ENCODE peak calls at places on chromosome 21, in five cellular contexts. J is activated CD4-positive, alpha-beta T cell treated with anti-CD3 and anti-CD28 coated beads, Interleukin-2, amount 50 U/mL, for 24 hours; U is effector CD4-positive, alpha-beta T cell; A is left cardiac atrium; V is stimulated activated CD8-positive, alpha-beta memory T cell treated with anti-CD3 and anti-CD28 coated beads, Interleukin-4, amount 100 ng/mL, for 24 hours. O is an unnamed sample.

GRCh38 chr21:32185103-32185502 is 93.7 kb downstream of the MIS18A start:
- DNase-seq in J (no peak), U (no peak), A (no peak), V (no peak), O (no peak)

GRCh38 chr21:33478858-33479678 is 706 bp downstream of the TMEM50B start:
- DNase-seq in J (peak), U (peak), A (peak), V (peak), O (peak)

GRCh38 chr21:44869860-44870747 is 3.4 kb downstream of the PTTG1IP start:
- DNase-seq in J (no peak), U (no peak), A (peak), V (no peak), O (peak)

GRCh38 chr21:15121655-15122120 is 56.9 kb upstream of the NRIP1 start:
- DNase-seq in J (no peak), U (no peak), A (peak), V (no peak), O (peak)

GRCh38 chr21:33046455-33046854 is 20.7 kb downstream of the OLIG2 start:
- DNase-seq in J (no peak), U (no peak), A (no peak), V (no peak), O (no peak)

GRCh38 chr21:46459356-46460112 is 843 bp downstream of the DIP2A start:
- DNase-seq in J (no peak), U (no peak), A (peak), V (no peak), O (peak)

GRCh38 chr21:42624095-42624830 is 29.2 kb upstream of the PDE9A start:
- DNase-seq in J (no peak), U (no peak), A (no peak), V (no peak), O (peak)

GRCh38 chr21:18499761-18500376 is 96.3 kb upstream of the TMPRSS15 start:
- DNase-seq in J (peak), U (no peak), A (peak), V (peak), O (peak)

GRCh38 chr21:33844104-33844889 is 71.3 kb downstream of the ATP5PO start:
- DNase-seq in J (no peak), U (no peak), A (peak), V (no peak), O (no peak)

GRCh38 chr21:36099000-36099399 is 29.2 kb downstream of the CBR1 start:
- DNase-seq in J (no peak), U (no peak), A (no peak), V (no peak), O (no peak)

GRCh38 chr21:46402421-46402820 is 56.3 kb upstream of the DIP2A start:
- DNase-seq in J (no peak), U (no peak), A (peak), V (no peak), O (no peak)

GRCh38 chr21:31675332-31675731 is 15.8 kb downstream of the SOD1 start:
- DNase-seq in J (no peak), U (no peak), A (no peak), V (no peak), O (no peak)

GRCh38 chr21:37742532-37742931 is 173.7 kb downstream of the KCNJ6 start:
- DNase-seq in J (no peak), U (no peak), A (no peak), V (no peak), O (peak)

GRCh38 chr21:26739189-26739588 is 106.0 kb downstream of the ADAMTS1 start:
- DNase-seq in J (no peak), U (no peak), A (no peak), V (no peak), O (peak)

GRCh38 chr21:42724226-42724920 is 71.0 kb downstream of the PDE9A start:
- DNase-seq in J (no peak), U (no peak), A (peak), V (no peak), O (peak)

GRCh38 chr21:39863111-39863510 is 4.1 kb upstream of the PCP4 start:
- DNase-seq in J (no peak), U (no peak), A (no peak), V (no peak), O (peak)

GRCh38 chr21:38916214-38916964 is 110.7 kb downstream of the ETS2 start:
- DNase-seq in J (no peak), U (no peak), A (no peak), V (no peak), O (no peak)

GRCh38 chr21:44331650-44332306 is 7.4 kb downstream of the CFAP410 start:
- DNase-seq in J (no peak), U (no peak), A (no peak), V (no peak), O (no peak)

GRCh38 chr21:45465105-45465504 is 60.1 kb downstream of the COL18A1 start:
- DNase-seq in J (no peak), U (no peak), A (peak), V (no peak), O (no peak)

O was measured in kidney tubule cell.